ENCODE peak calls at places on chromosomes 16 and 17, in four cellular contexts. F is SK-N-SH, S is H1, Y is GM12878. G is an unnamed sample.

GRCh38 chr17:53462393-53462811 is 360.3 kb upstream of the KIF2B start:
- DNase-seq in F (peak; percentile 3), S (no peak), Y (no peak), G (no peak)

GRCh38 chr16:66357523-66357928 is 9.0 kb upstream of the CDH5 start:
- DNase-seq in F (peak; percentile 76), S (peak; percentile 27), Y (no peak), G (peak; percentile 64)

GRCh38 chr17:44722254-44722653 is 13.8 kb downstream of the DBF4B start:
- DNase-seq in F (no peak), S (no peak), Y (no peak), G (no peak)

GRCh38 chr17:12085076-12085949 is 64.6 kb downstream of the MAP2K4 start:
- DNase-seq in F (no peak), S (no peak), Y (no peak), G (no peak)

GRCh38 chr17:56112086-56112485 is 41.2 kb upstream of the ANKFN1 start:
- DNase-seq in F (no peak), S (no peak), Y (no peak), G (no peak)

GRCh38 chr16:75550211-75550662 is 5.8 kb downstream of the TMEM231 start:
- DNase-seq in F (no peak), S (peak; percentile 58), Y (peak; percentile 69), G (no peak)

GRCh38 chr17:77208217-77208808 is 67.5 kb downstream of the SEC14L1 start:
- DNase-seq in F (no peak), S (no peak), Y (no peak), G (no peak)

GRCh38 chr17:77492446-77493237 is 351.9 kb downstream of the SEC14L1 start:
- DNase-seq in F (no peak), S (no peak), Y (no peak), G (no peak)

GRCh38 chr17:70159980-70160379 is 9.4 kb upstream of the KCNJ2 start:
- DNase-seq in F (no peak), S (no peak), Y (no peak), G (no peak)

GRCh38 chr17:43679401-43679800 is 17.7 kb upstream of the MEOX1 start:
- DNase-seq in F (no peak), S (no peak), Y (no peak), G (no peak)

GRCh38 chr16:2145843-2146242 is 2.6 kb upstream of the RAB26 start:
- DNase-seq in F (no peak), S (no peak), Y (no peak), G (no peak)

GRCh38 chr16:53052519-53053501 is at the start of gene CHD9NB:
- DNase-seq in F (peak; percentile 26), S (no peak), Y (no peak), G (no peak)

GRCh38 chr17:81922566-81923301 is 4.8 kb upstream of the SIRT7 start:
- DNase-seq in F (no peak), S (no peak), Y (no peak), G (peak; percentile 38)

GRCh38 chr16:30335598-30336474 is 19.3 kb downstream of the CD2BP2 start:
- DNase-seq in F (no peak), S (no peak), Y (peak; percentile 23), G (peak; percentile 7)

GRCh38 chr17:77665833-77666232 is 292.7 kb upstream of the TNRC6C start:
- DNase-seq in F (no peak), S (no peak), Y (no peak), G (no peak)

GRCh38 chr17:81120695-81121621 is 44.3 kb upstream of the PVALEF start:
- DNase-seq in F (no peak), S (no peak), Y (no peak), G (no peak)

GRCh38 chr17:81064746-81065475 is 30.0 kb downstream of the BAIAP2 start:
- DNase-seq in F (no peak), S (no peak), Y (no peak), G (no peak)

GRCh38 chr16:10655415-10655977 is 39.2 kb downstream of the TEKT5 start:
- DNase-seq in F (no peak), S (no peak), Y (no peak), G (no peak)

GRCh38 chr16:19098173-19098572 is 15.6 kb upstream of the ITPRIPL2 start:
- DNase-seq in F (no peak), S (no peak), Y (no peak), G (no peak)

GRCh38 chr16:4212934-4213296 is 29.0 kb downstream of the SRL start:
- DNase-seq in F (no peak), S (no peak), Y (no peak), G (no peak)

GRCh38 chr16:77905356-77905920 is 116.9 kb upstream of the CLEC3A start:
- DNase-seq in F (no peak), S (no peak), Y (no peak), G (no peak)

GRCh38 chr16:58591083-58591482 is 38.5 kb downstream of the CNOT1 start:
- DNase-seq in F (no peak), S (no peak), Y (no peak), G (no peak)

GRCh38 chr17:79657861-79658810 is 47.3 kb upstream of the RBFOX3 start:
- DNase-seq in F (no peak), S (no peak), Y (no peak), G (no peak)

GRCh38 chr17:70168044-70168978 is 1.0 kb upstream of the KCNJ2 start:
- DNase-seq in F (peak; percentile 81), S (peak; percentile 10), Y (no peak), G (peak; percentile 19)

GRCh38 chr16:22369221-22369811 is 5.1 kb downstream of the CDR2 start:
- DNase-seq in F (no peak), S (no peak), Y (no peak), G (no peak)

GRCh38 chr16:23896832-23897821 is 61.3 kb downstream of the PRKCB start:
- DNase-seq in F (no peak), S (no peak), Y (no peak), G (no peak)

GRCh38 chr16:84049403-84050060 is 6.9 kb upstream of the SLC38A8 start:
- DNase-seq in F (no peak), S (no peak), Y (no peak), G (no peak)

GRCh38 chr17:13581925-13582324 is 19.8 kb downstream of the HS3ST3A1 start:
- DNase-seq in F (no peak), S (no peak), Y (no peak), G (no peak)

GRCh38 chr17:57818066-57818465 is 31.8 kb downstream of the MRPS23 start:
- DNase-seq in F (no peak), S (no peak), Y (no peak), G (no peak)

DNA sequence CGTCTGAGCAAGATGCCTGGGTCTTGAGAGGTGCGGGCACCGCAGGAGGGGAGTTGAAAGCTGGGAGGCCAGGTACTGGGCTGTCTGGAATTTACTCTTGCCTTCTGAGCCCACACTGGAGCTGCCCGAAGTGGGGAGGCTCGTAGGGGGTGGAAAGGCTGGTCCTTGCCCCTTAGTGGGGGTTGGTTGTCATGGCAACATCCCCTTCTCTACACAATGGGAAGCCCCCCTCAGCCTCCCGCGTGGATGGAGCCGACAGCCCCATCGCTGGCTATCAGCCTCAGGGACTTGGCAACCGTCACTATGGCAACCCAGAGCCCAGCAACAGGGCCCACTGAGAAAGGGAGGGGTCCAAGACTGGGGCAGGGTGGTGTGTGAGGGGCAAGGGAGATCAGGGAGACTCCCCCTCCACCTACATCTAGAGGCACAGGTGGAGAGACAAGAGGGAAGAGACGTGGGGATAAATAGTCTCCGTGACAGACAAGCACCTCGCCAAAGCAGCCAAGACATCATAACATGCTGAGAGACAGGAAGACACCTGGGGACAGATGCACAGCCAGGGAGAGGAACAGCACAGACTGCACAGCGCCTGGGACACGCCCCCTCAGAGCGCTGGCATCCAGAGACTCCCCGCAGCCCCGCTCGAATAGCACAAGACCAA is 5.3 kb upstream of the DNAH2 start:
- DNase-seq in F (peak; percentile 70), S (no peak), Y (no peak), G (no peak)
- TF ChIP-seq NRF1 in F (no peak), S (no peak), Y (no peak), G (no peak)

DNA sequence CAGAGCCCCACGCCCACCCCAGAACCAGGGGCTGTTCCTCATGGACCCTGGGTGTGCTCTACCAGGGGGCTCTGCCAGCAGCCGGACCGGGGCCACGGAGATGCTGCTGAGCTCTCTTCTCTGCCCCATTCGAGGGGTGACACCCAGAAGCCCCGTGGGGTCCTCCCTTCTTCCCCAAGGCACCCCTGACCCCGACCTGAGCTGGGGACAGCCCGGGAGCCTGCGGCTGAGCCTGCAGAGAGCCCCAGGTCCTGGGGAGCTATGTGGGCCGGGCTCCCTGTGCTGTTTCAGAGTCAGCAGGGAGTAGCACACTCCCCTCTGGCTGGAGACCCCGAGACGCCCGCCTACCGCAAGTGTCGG is 1.2 kb upstream of the PRR35 start:
- DNase-seq in F (no peak), S (no peak), Y (no peak), G (no peak)
- TF ChIP-seq NRF1 in F (no peak), S (no peak), Y (no peak), G (no peak)

DNA sequence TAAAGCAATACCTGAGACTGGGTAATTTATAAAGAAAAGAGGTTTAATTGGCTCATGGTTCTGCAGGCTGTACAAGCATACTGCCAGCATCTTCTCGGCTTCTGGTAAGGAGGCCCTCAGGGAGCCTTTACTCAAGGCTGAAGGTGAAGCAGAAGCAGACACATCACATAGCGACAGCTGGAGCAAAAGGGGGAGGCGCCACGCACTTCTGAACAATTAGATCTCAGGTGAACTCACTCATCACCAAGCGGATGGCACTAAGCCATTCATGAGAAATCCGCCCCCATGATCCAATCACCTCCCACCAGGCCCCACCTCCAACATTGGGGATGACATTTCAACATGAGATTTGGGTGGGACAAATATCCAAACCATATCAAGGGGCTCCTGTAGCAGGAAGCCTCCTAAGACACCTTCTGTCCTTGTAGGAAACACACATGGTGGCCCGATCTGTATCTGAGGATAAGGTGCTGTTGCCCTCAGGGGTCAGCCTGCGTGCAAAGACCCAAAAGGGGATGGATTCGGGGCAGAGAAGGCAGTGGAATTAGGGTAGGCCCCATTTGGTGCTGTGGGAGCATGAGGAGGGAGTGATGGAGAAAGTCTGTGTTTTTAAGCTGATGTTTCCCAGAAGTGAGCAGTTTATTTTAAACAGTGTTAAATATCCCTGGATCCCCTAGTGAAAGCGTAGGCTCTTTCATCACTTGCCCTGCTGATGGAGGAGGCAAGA is 23.0 kb downstream of the IL21R start:
- DNase-seq in F (no peak), S (no peak), Y (no peak), G (no peak)
- TF ChIP-seq NRF1 in F (no peak), S (no peak), Y (no peak), G (no peak)

GRCh38 chr17:48456584-48456983 is 26.6 kb upstream of the SKAP1 start:
- DNase-seq in F (no peak), S (no peak), Y (no peak), G (no peak)
- TF ChIP-seq NRF1 in F (no peak), S (no peak), Y (no peak), G (no peak)

GRCh38 chr16:50858877-50859627 is 117.2 kb downstream of the CYLD start:
- DNase-seq in F (no peak), S (no peak), Y (no peak), G (no peak)
- TF ChIP-seq NRF1 in F (no peak), S (no peak), Y (no peak), G (no peak)

GRCh38 chr17:17467720-17468119 is 9.1 kb upstream of the MED9 start:
- DNase-seq in F (no peak), S (no peak), Y (no peak), G (no peak)
- TF ChIP-seq NRF1 in F (no peak), S (no peak), Y (no peak), G (no peak)

G was measured in K562.